ENCODE peak calls at places on chromosome 19, in nine cellular contexts. Y is left cardiac atrium, R is NT2/D1, J is neural progenitor cell, G is HFF-Myc, E is NCI-H1092, V is brain pericyte, A is suprapubic skin, D is hippocampal formation. P is an unnamed sample.

GRCh38 chr19:6481541-6482342 is at the start of gene DENND1C:
- DNase-seq in G (no peak), E (no peak), D (peak; percentile 38), V (no peak), A (no peak), R (no peak), Y (no peak), J (peak; percentile 70), P (peak; percentile 64)

GRCh38 chr19:12293771-12294307 is 844 bp downstream of the ZNF44 start:
- DNase-seq in V (no peak), R (peak; percentile 39), E (no peak), G (no peak), Y (peak; percentile 72), J (peak; percentile 79), D (peak; percentile 2), A (no peak), P (peak; percentile 57)

GRCh38 chr19:14318873-14319272 is 62.4 kb upstream of the ADGRE5 start:
- DNase-seq in R (peak; percentile 16), D (no peak), E (no peak), V (no peak), A (no peak), G (no peak), Y (peak; percentile 25), J (peak; percentile 36), P (no peak)

GRCh38 chr19:46494936-46495788 is 505 bp downstream of the PNMA8B start:
- DNase-seq in E (no peak), R (no peak), G (no peak), D (no peak), A (no peak), J (peak; percentile 31), Y (no peak), V (no peak), P (no peak)

GRCh38 chr19:1482361-1483066 is 3.5 kb upstream of the C19orf25 start:
- DNase-seq in D (no peak), Y (peak; percentile 20), E (no peak), R (no peak), G (no peak), V (no peak), A (no peak), J (no peak), P (no peak)

GRCh38 chr19:39924389-39924788 is 10.0 kb downstream of the FCGBP start:
- DNase-seq in V (no peak), E (no peak), R (no peak), A (peak; percentile 54), D (no peak), J (no peak), Y (no peak), G (no peak), P (no peak)

GRCh38 chr19:50276370-50277063 is 52.7 kb downstream of the KCNC3 start:
- DNase-seq in R (no peak), Y (no peak), E (no peak), A (no peak), D (no peak), G (no peak), V (no peak), J (no peak), P (no peak)

GRCh38 chr19:50796128-50796633 is 6.0 kb downstream of the ACP4 start:
- DNase-seq in G (no peak), E (no peak), J (no peak), Y (no peak), A (no peak), D (no peak), R (no peak), V (no peak), P (no peak)

GRCh38 chr19:3607398-3608078 is 863 bp upstream of the TBXA2R start:
- DNase-seq in A (no peak), D (no peak), J (peak; percentile 66), G (no peak), Y (peak; percentile 70), V (no peak), R (no peak), E (no peak), P (no peak)

GRCh38 chr19:4916292-4917082 is 7.2 kb downstream of the UHRF1 start:
- DNase-seq in E (no peak), A (no peak), R (no peak), V (no peak), D (no peak), J (no peak), G (no peak), Y (no peak), P (peak; percentile 68)

GRCh38 chr19:18239303-18239702 is 13.1 kb upstream of the PDE4C start:
- DNase-seq in J (peak; percentile 46), E (no peak), A (no peak), V (no peak), D (no peak), G (no peak), Y (no peak), R (no peak), P (no peak)

GRCh38 chr19:5893907-5894703 is 9.5 kb downstream of the NDUFA11 start:
- DNase-seq in J (no peak), Y (peak; percentile 84), E (no peak), A (no peak), R (no peak), G (no peak), D (no peak), V (no peak), P (no peak)

GRCh38 chr19:56253737-56254136 is 18.8 kb upstream of the EDDM13 start:
- DNase-seq in A (no peak), Y (no peak), D (no peak), E (peak; percentile 32), V (no peak), R (no peak), G (peak; percentile 25), J (peak; percentile 56), P (peak; percentile 46)

GRCh38 chr19:49684251-49684982 is 5.0 kb upstream of the ADM5 start:
- DNase-seq in Y (no peak), J (peak; percentile 42), V (no peak), A (peak; percentile 77), G (no peak), E (no peak), D (no peak), R (no peak), P (peak; percentile 53)

GRCh38 chr19:39430675-39431593 is 4.8 kb downstream of the RPS16 start:
- DNase-seq in A (no peak), V (peak; percentile 97), Y (peak; percentile 57), D (no peak), J (no peak), G (peak; percentile 83), E (no peak), R (no peak), P (no peak)

GRCh38 chr19:55703790-55704215 is 28.8 kb downstream of the EPN1 start:
- DNase-seq in R (peak; percentile 39), A (no peak), J (peak; percentile 15), E (no peak), V (no peak), G (no peak), D (no peak), Y (peak; percentile 55), P (peak; percentile 76)

GRCh38 chr19:17236414-17236716 is 9.4 kb downstream of the NR2F6 start:
- DNase-seq in E (no peak), V (no peak), D (no peak), R (no peak), Y (no peak), J (no peak), G (no peak), A (no peak), P (no peak)